ENCODE peak calls at places on chromosome 22, in six cellular contexts. P is GM23248, A is GM23338, E is OCI-LY7, L is neural progenitor cell, M is MM.1S. D is an unnamed sample.
A peak's percentile ranks its signal among the peaks of the same experiment; 100 is the strongest.

GRCh38 chr22:20459152-20459542 is 21.5 kb upstream of the SCARF2 start:
- DNase-seq in P (no peak), A (peak; percentile 34), E (no peak), L (no peak), M (no peak), D (no peak)

GRCh38 chr22:20584029-20584871 is 76.8 kb downstream of the MED15 start:
- DNase-seq in P (no peak), A (no peak), E (no peak), L (no peak), M (no peak), D (no peak)

GRCh38 chr22:41579997-41580355 is 9.7 kb downstream of the PMM1 start:
- DNase-seq in P (no peak), A (no peak), E (no peak), L (no peak), M (no peak), D (no peak)

GRCh38 chr22:27811778-27812177 is 10.2 kb upstream of the MN1 start:
- DNase-seq in P (no peak), A (no peak), E (no peak), L (no peak), M (no peak), D (no peak)

GRCh38 chr22:30077279-30077678 is 3.0 kb upstream of the HORMAD2 start:
- DNase-seq in P (no peak), A (no peak), E (no peak), L (no peak), M (no peak), D (peak; percentile 35)

GRCh38 chr22:23841736-23842404 is 3.1 kb upstream of the DERL3 start:
- DNase-seq in P (no peak), A (peak; percentile 34), E (no peak), L (peak; percentile 51), M (no peak), D (no peak)

GRCh38 chr22:39920134-39920743 is 19.4 kb downstream of the GRAP2 start:
- DNase-seq in P (no peak), A (no peak), E (no peak), L (no peak), M (no peak), D (no peak)

GRCh38 chr22:43849731-43850130 is 12.6 kb downstream of the SULT4A1 start:
- DNase-seq in P (no peak), A (no peak), E (no peak), L (no peak), M (no peak), D (no peak)

GRCh38 chr22:36963302-36963701 is 49.9 kb downstream of the CSF2RB start:
- DNase-seq in P (no peak), A (no peak), E (no peak), L (no peak), M (no peak), D (no peak)

GRCh38 chr22:46613606-46613997 is 6.6 kb upstream of the GRAMD4 start:
- DNase-seq in P (no peak), A (no peak), E (peak; percentile 78), L (no peak), M (peak; percentile 36), D (no peak)

GRCh38 chr22:37745548-37746365 is 48.9 kb downstream of the TRIOBP start:
- DNase-seq in P (peak; percentile 95), A (peak; percentile 97), E (peak; percentile 93), L (peak; percentile 97), M (peak; percentile 92), D (peak; percentile 96)

GRCh38 chr22:24063986-24064385 is 52.9 kb downstream of the CABIN1 start:
- DNase-seq in P (no peak), A (no peak), E (no peak), L (no peak), M (peak; percentile 73), D (no peak)

GRCh38 chr22:41023299-41023623 is 69.1 kb upstream of the EP300 start:
- DNase-seq in P (no peak), A (no peak), E (no peak), L (peak; percentile 21), M (no peak), D (no peak)

GRCh38 chr22:33401291-33401690 is 343.1 kb upstream of the SYN3 start:
- DNase-seq in P (peak; percentile 71), A (no peak), E (no peak), L (no peak), M (no peak), D (no peak)

GRCh38 chr22:47623740-47624103 is 861.3 kb downstream of the TBC1D22A start:
- DNase-seq in P (no peak), A (no peak), E (no peak), L (no peak), M (no peak), D (no peak)

GRCh38 chr22:17969732-17970131 is 54.6 kb downstream of the MICAL3 start:
- DNase-seq in P (peak; percentile 92), A (no peak), E (no peak), L (no peak), M (no peak), D (peak; percentile 65)

GRCh38 chr22:35219012-35219411 is 38.3 kb upstream of the HMGXB4 start:
- DNase-seq in P (peak; percentile 75), A (no peak), E (no peak), L (no peak), M (no peak), D (no peak)

GRCh38 chr22:37256075-37256726 is 12.1 kb upstream of the RAC2 start:
- DNase-seq in P (no peak), A (no peak), E (no peak), L (no peak), M (no peak), D (no peak)

GRCh38 chr22:28962042-28962554 is 78.7 kb downstream of the ZNRF3 start:
- DNase-seq in P (no peak), A (no peak), E (no peak), L (no peak), M (no peak), D (no peak)

DNA sequence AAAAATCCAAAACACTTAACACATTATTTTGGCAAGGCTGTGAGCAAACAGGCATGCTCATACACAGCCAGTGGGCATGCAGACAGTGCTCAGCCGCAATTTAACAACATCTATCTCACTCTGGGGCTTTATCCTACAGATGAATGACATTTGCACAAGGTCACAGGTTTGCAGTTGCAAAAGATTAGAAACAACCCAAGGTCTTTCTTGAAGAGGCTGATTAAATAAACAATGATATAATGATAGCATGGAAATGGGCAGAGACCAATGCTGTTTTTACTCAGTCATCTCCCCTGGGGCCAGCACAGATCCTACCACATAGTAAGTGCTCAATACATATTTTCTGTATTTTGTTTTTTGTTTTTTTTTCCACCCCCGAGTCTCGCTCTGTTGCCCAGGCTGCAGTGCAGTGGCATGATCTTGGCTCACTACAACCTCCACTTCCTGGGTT is 9.4 kb downstream of the A4GALT start:
- DNase-seq in P (no peak), A (no peak), E (no peak), L (no peak), M (no peak), D (no peak)
- TF ChIP-seq EZH2phosphoT487 in P (no peak), A (no peak), E (no peak), L (no peak), M (no peak), D (no peak)

GRCh38 chr22:22576244-22576988 is 17.4 kb upstream of the PRAME start:
- DNase-seq in P (peak; percentile 68), A (peak; percentile 84), E (peak; percentile 58), L (peak; percentile 81), M (peak; percentile 48), D (peak; percentile 76)
- TF ChIP-seq EZH2phosphoT487 in P (no peak), A (no peak), E (no peak), L (no peak), M (no peak), D (no peak)

DNA sequence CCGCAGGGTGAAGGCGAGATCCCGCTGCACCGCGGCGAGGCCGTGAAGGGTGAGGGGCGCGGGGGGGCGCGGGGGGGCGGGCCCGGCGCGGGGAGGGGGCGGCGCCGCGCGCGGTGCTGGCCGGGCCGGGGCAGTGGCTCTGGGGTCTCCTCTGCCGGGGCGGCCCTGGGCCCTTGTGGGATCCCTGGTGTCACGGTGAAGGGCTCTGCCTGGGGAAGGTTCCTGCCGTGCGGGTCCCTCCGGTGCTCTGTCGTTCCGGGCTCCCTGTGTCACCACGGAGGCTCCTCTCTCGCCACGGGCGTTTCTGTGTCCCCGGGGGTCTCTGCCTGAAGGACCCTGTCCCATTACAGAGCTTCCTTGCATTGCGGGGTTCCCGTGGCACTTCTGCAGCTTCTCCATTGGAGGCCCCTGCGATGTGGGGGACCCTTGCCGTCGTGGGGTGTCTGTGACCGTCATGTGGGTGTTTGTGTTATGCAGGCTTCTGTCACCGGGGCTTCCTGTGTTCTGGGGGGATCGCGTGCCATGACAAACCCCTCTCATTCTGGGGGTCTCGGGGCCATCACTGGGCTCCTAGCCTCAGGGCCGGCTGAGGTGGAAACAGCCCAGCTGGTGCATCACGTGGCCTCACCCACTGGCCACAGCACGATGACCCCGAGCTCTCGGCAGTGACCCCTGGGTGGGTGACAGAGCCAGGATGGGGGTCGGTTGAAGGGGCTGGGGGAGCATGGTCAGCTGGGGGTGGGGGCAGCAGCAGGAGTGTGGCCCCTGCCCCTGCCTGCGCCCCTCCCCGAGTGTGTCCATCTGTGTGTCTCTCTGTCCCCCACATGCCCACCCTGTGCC is 25.3 kb downstream of the SHANK3 start:
- DNase-seq in P (peak; percentile 23), A (no peak), E (no peak), L (no peak), M (no peak), D (no peak)
- TF ChIP-seq EZH2phosphoT487 in P (no peak), A (no peak), E (no peak), L (no peak), M (no peak), D (no peak)

GRCh38 chr22:19043111-19044085 is 78.8 kb downstream of the DGCR2 start:
- DNase-seq in P (peak; percentile 80), A (no peak), E (no peak), L (no peak), M (no peak), D (no peak)
- TF ChIP-seq EZH2phosphoT487 in P (no peak), A (no peak), E (no peak), L (no peak), M (no peak), D (no peak)

GRCh38 chr22:49767355-49768062 is 60.2 kb downstream of the BRD1 start:
- DNase-seq in P (peak; percentile 63), A (peak; percentile 82), E (peak; percentile 72), L (peak; percentile 69), M (peak; percentile 46), D (peak; percentile 46)
- TF ChIP-seq EZH2phosphoT487 in P (no peak), A (no peak), E (no peak), L (no peak), M (no peak), D (no peak)